ENCODE peak calls at places on chromosomes 12 and 14, in five cellular contexts. I is fibroblast of lung, Z is mesenchymal stem cell, U is endothelial cell of umbilical vein, D is OCI-LY7. L is an unnamed sample.

GRCh38 chr12:69701821-69702220 is 2.7 kb upstream of the BEST3 start:
- DNase-seq in D (no peak), I (no peak), Z (no peak), U (no peak), L (no peak)

GRCh38 chr12:50924439-50925341 is 27.7 kb upstream of the HIGD1C start:
- DNase-seq in I (peak; percentile 99), Z (peak; percentile 97), D (peak; percentile 96), U (peak; percentile 94), L (peak; percentile 49)

GRCh38 chr12:8011331-8011730 is 21.2 kb upstream of the FOXJ2 start:
- DNase-seq in I (no peak), U (peak; percentile 76), Z (no peak), D (no peak), L (no peak)

GRCh38 chr12:108854453-108855283 is 2.7 kb downstream of the SSH1 start:
- DNase-seq in I (peak; percentile 99), D (no peak), Z (peak; percentile 100), U (peak; percentile 98), L (no peak)

GRCh38 chr14:90115780-90116179 is 54.0 kb downstream of the KCNK13 start:
- DNase-seq in U (no peak), I (no peak), D (no peak), Z (no peak), L (no peak)

GRCh38 chr12:107684990-107685359 is 624 bp upstream of the PWP1 start:
- DNase-seq in I (peak; percentile 29), D (peak; percentile 32), Z (peak; percentile 31), U (no peak), L (peak; percentile 36)

GRCh38 chr14:88791252-88791621 is 1.5 kb downstream of the EML5 start:
- DNase-seq in Z (no peak), I (no peak), U (no peak), D (no peak), L (no peak)

GRCh38 chr12:7069386-7069785 is 8.9 kb downstream of the C1S start:
- DNase-seq in U (no peak), D (no peak), Z (no peak), I (no peak), L (no peak)

GRCh38 chr12:8696402-8697100 is 1.2 kb upstream of the RIMKLB start:
- DNase-seq in U (no peak), D (peak; percentile 61), Z (no peak), I (no peak), L (peak; percentile 26)

GRCh38 chr12:22047495-22047894 is 1.5 kb downstream of the CMAS start:
- DNase-seq in I (no peak), U (no peak), Z (no peak), D (no peak), L (no peak)

GRCh38 chr14:58709949-58710348 is 72.2 kb downstream of the DACT1 start:
- DNase-seq in U (no peak), Z (peak; percentile 15), I (no peak), D (no peak), L (no peak)

GRCh38 chr12:105946541-105946940 is 192.2 kb downstream of the NUAK1 start:
- DNase-seq in I (peak; percentile 19), U (no peak), D (no peak), Z (no peak), L (no peak)

GRCh38 chr12:65335021-65335714 is 56.7 kb downstream of the MSRB3 start:
- DNase-seq in U (peak; percentile 40), I (peak; percentile 95), D (no peak), Z (peak; percentile 96), L (no peak)

GRCh38 chr14:84482256-84483071 is 1047.5 kb upstream of the FLRT2 start:
- DNase-seq in Z (peak; percentile 33), I (peak; percentile 61), D (no peak), U (peak; percentile 71), L (peak; percentile 53)

GRCh38 chr12:123270380-123271181 is 1.1 kb downstream of the CDK2AP1 start:
- DNase-seq in I (peak; percentile 32), U (no peak), Z (peak; percentile 33), D (peak; percentile 23), L (peak; percentile 42)

GRCh38 chr14:24132061-24132685 is 1.7 kb downstream of the FITM1 start:
- DNase-seq in U (no peak), D (no peak), I (no peak), Z (no peak), L (no peak)

GRCh38 chr14:86346818-86347384 is 817.0 kb downstream of the FLRT2 start:
- DNase-seq in Z (peak; percentile 13), D (no peak), U (no peak), I (no peak), L (no peak)

GRCh38 chr12:67640863-67641262 is 7.7 kb upstream of the DYRK2 start:
- DNase-seq in D (no peak), Z (peak; percentile 38), I (no peak), U (no peak), L (no peak)

GRCh38 chr14:55976219-55976618 is 142.0 kb upstream of the PELI2 start:
- DNase-seq in I (no peak), U (peak; percentile 37), D (no peak), Z (no peak), L (no peak)

GRCh38 chr12:91574391-91574790 is 391.8 kb upstream of the DCN start:
- DNase-seq in U (no peak), D (no peak), I (no peak), Z (peak; percentile 42), L (peak; percentile 16)

GRCh38 chr14:35821546-35822411 is 4.4 kb upstream of the BRMS1L start:
- DNase-seq in D (peak; percentile 47), U (peak; percentile 40), Z (peak; percentile 48), I (peak; percentile 49), L (no peak)

GRCh38 chr12:46357438-46358324 is 14.9 kb downstream of the SLC38A2 start:
- DNase-seq in D (no peak), Z (peak; percentile 85), I (peak; percentile 91), U (peak; percentile 81), L (no peak)

GRCh38 chr12:38149395-38150073 is 167.0 kb upstream of the ALG10B start:
- DNase-seq in I (no peak), U (no peak), D (no peak), Z (no peak), L (no peak)

GRCh38 chr12:52440821-52441319 is 6.7 kb upstream of the KRT75 start:
- DNase-seq in Z (peak; percentile 17), U (no peak), I (no peak), D (no peak), L (no peak)

GRCh38 chr12:107461222-107461980 is 224.2 kb upstream of the PWP1 start:
- DNase-seq in U (no peak), Z (no peak), I (peak; percentile 56), D (no peak), L (no peak)

DNA sequence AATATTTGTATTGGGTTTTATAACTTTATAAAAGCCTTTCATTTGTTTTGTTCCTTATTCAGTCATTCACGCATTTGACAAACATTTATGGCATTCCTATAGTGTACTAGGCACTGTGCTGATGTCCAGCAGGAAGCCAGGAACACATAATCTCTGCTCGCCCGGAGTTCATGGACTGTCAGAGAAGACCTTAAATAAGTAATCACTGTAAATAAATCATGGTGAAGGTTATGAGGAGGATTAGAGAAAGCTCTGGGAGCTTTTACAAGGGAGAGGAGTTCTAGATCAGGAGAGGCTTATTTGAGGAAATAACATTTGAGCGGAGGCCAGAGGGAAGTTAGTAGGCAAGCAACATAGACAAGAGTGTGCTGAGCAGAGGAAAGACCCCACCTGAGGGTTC is 1.4 kb upstream of the RDH11 start:
- DNase-seq in Z (no peak), U (no peak), D (no peak), I (no peak), L (no peak)
- H2AFZ ChIP-seq in Z (no peak overlapping the region), U (no peak overlapping the region), D (no peak overlapping the region), I (no peak overlapping the region), L (no peak overlapping the region)

GRCh38 chr14:69896080-69896479 is 16.9 kb downstream of the SMOC1 start:
- DNase-seq in D (no peak), I (no peak), Z (no peak), U (no peak), L (no peak)

GRCh38 chr14:69886843-69887242 is 7.6 kb downstream of the SMOC1 start:
- DNase-seq in U (no peak), Z (peak; percentile 1), D (no peak), I (peak; percentile 73), L (no peak)

GRCh38 chr14:69887740-69888657 is 8.8 kb downstream of the SMOC1 start:
- DNase-seq in U (no peak), D (no peak), I (peak; percentile 58), Z (no peak), L (no peak)

GRCh38 chr14:69895109-69895508 is 15.9 kb downstream of the SMOC1 start:
- DNase-seq in I (no peak), U (no peak), Z (no peak), D (no peak), L (no peak)

DNA sequence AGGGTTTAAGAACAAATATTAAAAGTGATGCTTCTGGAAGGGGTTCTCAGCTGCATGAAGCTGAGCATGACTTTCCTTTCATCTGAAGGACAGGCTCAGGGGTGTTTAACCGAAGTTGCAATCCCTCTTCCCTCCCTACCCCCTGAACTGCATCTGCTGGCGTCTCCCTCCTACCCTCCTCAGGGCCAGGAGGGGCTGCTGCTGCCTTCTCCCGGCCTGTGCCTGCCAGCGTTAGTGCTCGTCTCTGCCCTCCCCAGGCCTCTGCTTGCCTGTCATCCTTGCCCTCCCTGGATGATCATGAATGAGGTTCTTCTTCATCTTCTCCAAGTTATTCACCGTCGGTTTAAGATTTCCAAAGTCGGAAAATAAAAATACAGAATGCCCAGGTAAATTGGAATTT is 12.2 kb downstream of the SMOC1 start:
- DNase-seq in I (no peak), D (no peak), U (no peak), Z (no peak), L (peak; percentile 41)
- H2AFZ ChIP-seq in I (no peak overlapping the region), D (no peak overlapping the region), U (no peak overlapping the region), Z (no peak overlapping the region), L (no peak overlapping the region)

GRCh38 chr12:56373515-56373914 is 10.9 kb upstream of the APOF start:
- DNase-seq in I (no peak), Z (no peak), U (no peak), D (no peak), L (no peak)

GRCh38 chr12:56377989-56378316 is 15.3 kb upstream of the APOF start:
- DNase-seq in I (no peak), U (no peak), Z (no peak), D (no peak), L (no peak)

GRCh38 chr12:56375598-56376434 is 13.2 kb upstream of the APOF start:
- DNase-seq in U (no peak), I (no peak), Z (no peak), D (peak; percentile 93), L (no peak)

GRCh38 chr12:56377310-56377988 is 14.8 kb upstream of the APOF start:
- DNase-seq in D (peak; percentile 54), U (peak; percentile 29), Z (peak; percentile 21), I (peak; percentile 4), L (peak; percentile 16)

GRCh38 chr12:56374726-56375597 is 12.3 kb upstream of the APOF start:
- DNase-seq in U (peak; percentile 65), I (no peak), Z (peak; percentile 65), D (peak; percentile 69), L (no peak)
- H2AFZ ChIP-seq in U (peak overlapping the region; percentile 10), I (no peak overlapping the region), Z (no peak overlapping the region), D (peak overlapping the region; percentile 21), L (no peak overlapping the region)

GRCh38 chr12:26937443-26937862 is 328 bp downstream of the INTS13 start:
- DNase-seq in D (no peak), Z (no peak), I (no peak), U (no peak), L (no peak)
- H2AFZ ChIP-seq in D (peak overlapping the region; percentile 65), Z (peak overlapping the region; percentile 84), I (peak overlapping the region; percentile 92), U (peak overlapping the region; percentile 2), L (peak overlapping the region; percentile 70)

DNA sequence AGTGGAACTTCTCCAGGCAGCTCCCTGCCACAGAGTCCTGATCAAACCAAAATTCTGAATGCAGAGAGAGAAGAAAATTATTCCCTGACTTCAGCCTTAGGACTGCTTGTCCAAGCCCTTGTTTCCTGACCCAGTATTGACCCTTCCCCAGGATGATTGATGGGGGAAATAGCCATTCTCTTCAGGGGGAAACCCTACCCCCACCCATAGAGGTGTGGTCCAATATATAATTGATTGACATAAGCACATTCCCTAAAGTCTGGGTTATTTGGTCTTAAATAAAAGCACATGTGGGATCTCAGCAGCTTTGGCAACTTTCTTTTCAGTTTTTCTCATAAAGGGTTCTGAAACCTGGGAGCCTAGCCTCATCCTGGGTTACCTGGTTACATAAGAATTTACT is 201.2 kb upstream of the DDHD1 start:
- DNase-seq in I (no peak), Z (no peak), U (no peak), D (no peak), L (no peak)
- H2AFZ ChIP-seq in I (no peak overlapping the region), Z (no peak overlapping the region), U (no peak overlapping the region), D (no peak overlapping the region), L (no peak overlapping the region)

L was measured in neural progenitor cell.